ENCODE peak calls at places on chromosomes 1 and 21, in six cellular contexts. B is neuronal stem cell, L is cardiac septum, M is coronary artery, E is GM12865, J is erythroblast. S is an unnamed sample.

GRCh38 chr1:169630006-169630405 is at the start of gene SELP:
- DNase-seq in M (no peak), L (no peak), B (no peak), E (no peak), J (no peak), S (no peak)

GRCh38 chr1:27071049-27071416 is 58.4 kb upstream of the TENT5B start:
- DNase-seq in M (no peak), B (peak), L (no peak), E (no peak), J (no peak), S (no peak)

GRCh38 chr1:212782422-212783154 is 9.0 kb downstream of the NSL1 start:
- DNase-seq in M (no peak), L (no peak), B (no peak), E (peak), J (peak), S (no peak)

GRCh38 chr1:194184974-194185373 is 998.6 kb upstream of the B3GALT2 start:
- DNase-seq in L (no peak), E (no peak), M (no peak), B (no peak), J (no peak), S (no peak)

GRCh38 chr1:10459185-10459584 is 9.4 kb downstream of the CORT start:
- DNase-seq in L (no peak), E (no peak), J (peak), B (no peak), M (no peak), S (no peak)

GRCh38 chr1:211736351-211736915 is 61.0 kb upstream of the NEK2 start:
- DNase-seq in J (no peak), B (no peak), M (no peak), L (no peak), E (no peak), S (no peak)

GRCh38 chr1:67801903-67802302 is 31.4 kb downstream of the GNG12 start:
- DNase-seq in J (no peak), E (no peak), M (no peak), B (no peak), L (no peak), S (no peak)

GRCh38 chr1:86277909-86278308 is 118.2 kb downstream of the ODF2L start:
- DNase-seq in E (no peak), M (no peak), L (no peak), B (no peak), J (no peak), S (no peak)

GRCh38 chr1:10623391-10624145 is 148.8 kb downstream of the PEX14 start:
- DNase-seq in E (no peak), M (peak), L (peak), J (no peak), B (no peak), S (peak)

GRCh38 chr21:44872568-44873355 is 728 bp downstream of the PTTG1IP start:
- DNase-seq in B (peak), M (peak), J (peak), L (peak), E (peak), S (peak)

GRCh38 chr1:207876129-207876528 is 34.8 kb downstream of the CD34 start:
- DNase-seq in M (no peak), E (peak), B (no peak), J (peak), L (no peak), S (no peak)

GRCh38 chr1:167500283-167500860 is 18.0 kb downstream of the CD247 start:
- DNase-seq in L (no peak), E (peak), B (no peak), M (no peak), J (no peak), S (no peak)

GRCh38 chr1:36446261-36446660 is 4.0 kb downstream of the OSCP1 start:
- DNase-seq in M (no peak), L (no peak), E (peak), B (no peak), J (peak), S (no peak)

GRCh38 chr1:11770011-11770410 is 8.0 kb downstream of the C1orf167 start:
- DNase-seq in B (no peak), J (no peak), M (no peak), E (no peak), L (no peak), S (no peak)

GRCh38 chr1:247530785-247531184 is 5.5 kb downstream of the OR2C3 start:
- DNase-seq in J (peak), E (no peak), L (no peak), B (no peak), M (no peak), S (no peak)

GRCh38 chr21:15028186-15028585 is 36.6 kb downstream of the NRIP1 start:
- DNase-seq in J (no peak), E (no peak), L (no peak), M (no peak), B (no peak), S (no peak)

GRCh38 chr1:44507490-44508396 is 102.7 kb downstream of the RNF220 start:
- DNase-seq in L (no peak), B (peak), M (no peak), E (no peak), J (no peak), S (no peak)

GRCh38 chr1:245797592-245798366 is 643.0 kb downstream of the KIF26B start:
- DNase-seq in L (no peak), J (peak), M (no peak), B (peak), E (peak), S (no peak)

GRCh38 chr1:21865609-21865942 is 53.5 kb downstream of the LDLRAD2 start:
- DNase-seq in E (no peak), M (no peak), B (no peak), J (no peak), L (no peak), S (no peak)

GRCh38 chr21:30268608-30269197 is 14.0 kb downstream of the KRTAP24-1 start:
- DNase-seq in M (no peak), B (no peak), E (peak), J (peak), L (no peak), S (no peak)

GRCh38 chr1:89608627-89609338 is 24.1 kb upstream of the LRRC8C start:
- DNase-seq in M (no peak), L (no peak), E (no peak), B (no peak), J (no peak), S (no peak)

GRCh38 chr1:16980473-16981268 is at the start of gene MFAP2:
- DNase-seq in L (no peak), M (no peak), B (no peak), J (no peak), E (no peak), S (no peak)

GRCh38 chr1:40769815-40770214 is 13.8 kb upstream of the KCNQ4 start:
- DNase-seq in B (no peak), M (peak), E (no peak), L (no peak), J (no peak), S (no peak)

GRCh38 chr1:3275471-3276340 is 178.8 kb upstream of the ARHGEF16 start:
- DNase-seq in M (peak), B (no peak), E (no peak), J (no peak), L (no peak), S (no peak)

S was measured in chondrocyte.